ENCODE peak calls at places on chromosomes 12 and 14, in seven cellular contexts. One of them, this sample, is unnamed.

GRCh38 chr14:102095231-102095870 is 8.5 kb upstream of the HSP90AA1 start:
- DNase-seq in T-helper 1 cell: no peak
- DNase-seq in naive thymus-derived CD8-positive, alpha-beta T cell: no peak
- DNase-seq in hepatocyte: no peak
- DNase-seq in G401: no peak
- DNase-seq in smooth muscle cell of the brain vasculature: no peak
- DNase-seq in mesothelial cell of epicardium: no peak
- DNase-seq in this sample: no peak

GRCh38 chr14:36935976-36936678 is 236.3 kb downstream of the SLC25A21 start:
- DNase-seq in T-helper 1 cell: no peak
- DNase-seq in naive thymus-derived CD8-positive, alpha-beta T cell: no peak
- DNase-seq in G401: no peak
- DNase-seq in mesothelial cell of epicardium: no peak
- DNase-seq in smooth muscle cell of the brain vasculature: no peak
- DNase-seq in hepatocyte: no peak
- DNase-seq in this sample: no peak

GRCh38 chr12:96752211-96752610 is 154.8 kb upstream of the NEDD1 start:
- DNase-seq in smooth muscle cell of the brain vasculature: no peak
- DNase-seq in T-helper 1 cell: no peak
- DNase-seq in naive thymus-derived CD8-positive, alpha-beta T cell: no peak
- DNase-seq in G401: no peak
- DNase-seq in hepatocyte: no peak
- DNase-seq in mesothelial cell of epicardium: no peak
- DNase-seq in this sample: no peak

GRCh38 chr14:20376071-20376588 is 32.7 kb downstream of the PARP2 start:
- DNase-seq in T-helper 1 cell: no peak
- DNase-seq in smooth muscle cell of the brain vasculature: no peak
- DNase-seq in G401: no peak
- DNase-seq in naive thymus-derived CD8-positive, alpha-beta T cell: no peak
- DNase-seq in mesothelial cell of epicardium: no peak
- DNase-seq in hepatocyte: peak
- DNase-seq in this sample: peak

GRCh38 chr12:16389594-16389993 is 42.1 kb downstream of the MGST1 start:
- DNase-seq in T-helper 1 cell: no peak
- DNase-seq in naive thymus-derived CD8-positive, alpha-beta T cell: no peak
- DNase-seq in hepatocyte: peak
- DNase-seq in smooth muscle cell of the brain vasculature: no peak
- DNase-seq in mesothelial cell of epicardium: no peak
- DNase-seq in G401: no peak
- DNase-seq in this sample: no peak

GRCh38 chr12:78181544-78182162 is 351.0 kb downstream of the NAV3 start:
- DNase-seq in mesothelial cell of epicardium: no peak
- DNase-seq in naive thymus-derived CD8-positive, alpha-beta T cell: no peak
- DNase-seq in G401: peak
- DNase-seq in hepatocyte: peak
- DNase-seq in T-helper 1 cell: no peak
- DNase-seq in smooth muscle cell of the brain vasculature: no peak
- DNase-seq in this sample: peak

GRCh38 chr14:103803661-103804060 is 43.7 kb downstream of the PPP1R13B start:
- DNase-seq in naive thymus-derived CD8-positive, alpha-beta T cell: no peak
- DNase-seq in G401: no peak
- DNase-seq in T-helper 1 cell: no peak
- DNase-seq in mesothelial cell of epicardium: no peak
- DNase-seq in smooth muscle cell of the brain vasculature: no peak
- DNase-seq in hepatocyte: no peak
- DNase-seq in this sample: no peak

GRCh38 chr14:51967521-51967920 is 21.8 kb upstream of the RTRAF start:
- DNase-seq in naive thymus-derived CD8-positive, alpha-beta T cell: no peak
- DNase-seq in smooth muscle cell of the brain vasculature: no peak
- DNase-seq in mesothelial cell of epicardium: no peak
- DNase-seq in T-helper 1 cell: no peak
- DNase-seq in hepatocyte: no peak
- DNase-seq in G401: no peak
- DNase-seq in this sample: no peak

GRCh38 chr12:92365836-92366235 is 220.2 kb upstream of the BTG1 start:
- DNase-seq in smooth muscle cell of the brain vasculature: no peak
- DNase-seq in mesothelial cell of epicardium: no peak
- DNase-seq in G401: no peak
- DNase-seq in hepatocyte: no peak
- DNase-seq in naive thymus-derived CD8-positive, alpha-beta T cell: no peak
- DNase-seq in T-helper 1 cell: no peak
- DNase-seq in this sample: no peak

This sample was measured in small intestine.